ENCODE peak calls at places on chromosomes 13 and 19, in ten cellular contexts. B is Calu3; G is thyroid gland; T is Peyer's patch; R is neuronal stem cell; U is stimulated activated CD8-positive, alpha-beta memory T cell treated with anti-CD3 and anti-CD28 coated beads, Interleukin-2, amount 100 ng/mL, for 48 hours; X is activated CD4-positive, alpha-beta T cell treated with anti-CD3 and anti-CD28 coated beads for 36 hours; F is progenitor cell of endocrine pancreas; C is activated CD8-positive, alpha-beta memory T cell treated with anti-CD3 and anti-CD28 coated beads for 4 hours; E is astrocyte of the spinal cord. J is an unnamed sample.

GRCh38 chr19:35689836-35690235 is 14.5 kb upstream of the ZBTB32 start:
- DNase-seq in R (no peak), E (no peak), C (no peak), F (no peak), X (no peak), T (no peak), B (no peak), U (no peak), G (no peak), J (no peak)

GRCh38 chr19:13100871-13101589 is 1.6 kb downstream of the LYL1 start:
- DNase-seq in T (peak), U (no peak), E (no peak), F (no peak), B (no peak), R (no peak), X (no peak), C (no peak), G (no peak), J (no peak)

GRCh38 chr19:23318143-23318542 is 67.9 kb upstream of the ZNF724 start:
- DNase-seq in F (no peak), G (no peak), X (peak), T (no peak), B (no peak), C (no peak), E (no peak), U (no peak), R (no peak), J (peak)

GRCh38 chr19:3374369-3375112 is 8.2 kb downstream of the NFIC start:
- DNase-seq in E (no peak), X (no peak), F (no peak), T (no peak), C (no peak), U (no peak), R (no peak), G (peak), B (no peak), J (no peak)

GRCh38 chr19:56701895-56702294 is 30.3 kb upstream of the ZNF835 start:
- DNase-seq in G (no peak), C (no peak), B (no peak), U (no peak), T (no peak), E (no peak), X (no peak), R (no peak), F (no peak), J (no peak)

GRCh38 chr13:112129557-112129956 is 62.6 kb downstream of the SOX1 start:
- DNase-seq in E (no peak), U (no peak), C (no peak), G (no peak), R (no peak), B (no peak), X (no peak), F (no peak), T (no peak), J (no peak)

GRCh38 chr19:56769650-56770049 is 70.9 kb downstream of the PEG3 start:
- DNase-seq in E (no peak), C (no peak), G (no peak), T (no peak), U (no peak), B (no peak), X (no peak), R (no peak), F (no peak), J (no peak)

GRCh38 chr13:26991508-26992181 is 180.0 kb downstream of the USP12 start:
- DNase-seq in G (no peak), U (no peak), F (no peak), C (no peak), X (no peak), E (no peak), B (no peak), R (no peak), T (no peak), J (no peak)

GRCh38 chr19:44745386-44745831 is 3.1 kb upstream of the BCL3 start:
- DNase-seq in B (peak), E (peak), F (no peak), X (no peak), G (peak), C (no peak), U (no peak), R (no peak), T (no peak), J (no peak)

GRCh38 chr13:43426355-43426754 is 360.4 kb downstream of the ENOX1 start:
- DNase-seq in U (no peak), E (no peak), B (no peak), G (no peak), X (no peak), F (no peak), T (no peak), R (no peak), C (no peak), J (no peak)

GRCh38 chr13:36945078-36945477 is 25.0 kb upstream of the SMAD9 start:
- DNase-seq in C (no peak), G (no peak), R (peak), E (no peak), T (no peak), B (no peak), X (no peak), U (no peak), F (no peak), J (no peak)

GRCh38 chr13:28495586-28496564 is 947 bp upstream of the FLT1 start:
- DNase-seq in T (no peak), F (no peak), R (no peak), X (no peak), C (no peak), B (no peak), G (no peak), U (no peak), E (no peak), J (no peak)

GRCh38 chr13:30889196-30889690 is 16.8 kb upstream of the MEDAG start:
- DNase-seq in B (no peak), R (no peak), T (no peak), E (no peak), G (no peak), X (no peak), C (no peak), F (no peak), U (no peak), J (no peak)

GRCh38 chr13:77316430-77316829 is 10.5 kb downstream of the MYCBP2 start:
- DNase-seq in E (no peak), C (no peak), G (no peak), U (no peak), B (no peak), R (no peak), T (no peak), X (no peak), F (no peak), J (no peak)

GRCh38 chr13:42720116-42720857 is 61.1 kb upstream of the FAM216B start:
- DNase-seq in E (peak), B (peak), U (peak), F (no peak), X (peak), R (no peak), C (no peak), G (no peak), T (no peak), J (peak)

GRCh38 chr19:13831560-13832056 is 36.4 kb downstream of the ZSWIM4 start:
- DNase-seq in R (no peak), U (no peak), F (no peak), G (no peak), X (no peak), T (no peak), B (no peak), C (no peak), E (peak), J (no peak)

GRCh38 chr19:16460454-16460853 is 11.3 kb downstream of the EPS15L1 start:
- DNase-seq in U (no peak), E (no peak), F (no peak), G (no peak), B (no peak), R (no peak), X (no peak), C (no peak), T (no peak), J (no peak)

GRCh38 chr19:58040751-58041525 is 7.1 kb downstream of the ZSCAN1 start:
- DNase-seq in G (no peak), U (no peak), F (no peak), C (no peak), E (no peak), T (no peak), X (no peak), B (no peak), R (no peak), J (no peak)

GRCh38 chr13:74258951-74259350 is 124.7 kb upstream of the KLF12 start:
- DNase-seq in U (no peak), X (no peak), B (no peak), E (no peak), G (no peak), F (no peak), C (no peak), R (no peak), T (no peak), J (no peak)

GRCh38 chr13:99214232-99214631 is 13.6 kb downstream of the UBAC2 start:
- DNase-seq in T (no peak), X (peak), C (no peak), G (no peak), R (no peak), B (no peak), F (no peak), E (no peak), U (peak), J (peak)

GRCh38 chr19:55461974-55462628 is 659 bp upstream of the ISOC2 start:
- DNase-seq in E (peak), T (no peak), R (no peak), F (no peak), C (no peak), B (no peak), G (no peak), X (no peak), U (no peak), J (no peak)

GRCh38 chr13:91817250-91817649 is 418.8 kb downstream of the GPC5 start:
- DNase-seq in C (no peak), X (no peak), F (no peak), G (no peak), T (no peak), U (no peak), E (peak), R (no peak), B (no peak), J (no peak)

J was measured in activated CD4-positive, alpha-beta memory T cell treated with anti-CD3 and anti-CD28 coated beads for 36 hours.